ENCODE peak calls at places on chromosomes 4 and X, in four cellular contexts. One of them, this sample, is unnamed.

GRCh38 chr4:86977621-86978184 is 42.9 kb downstream of the AFF1 start:
- DNase-seq in GM12878: peak; percentile 67
- DNase-seq in lower lobe of right lung: no peak
- DNase-seq in hepatocyte: peak; percentile 72
- DNase-seq in this sample: no peak

GRCh38 chrX:46628406-46629371 is 55.1 kb downstream of the CHST7 start:
- DNase-seq in hepatocyte: no peak
- DNase-seq in lower lobe of right lung: peak; percentile 51
- DNase-seq in GM12878: peak; percentile 91
- DNase-seq in this sample: peak; percentile 77

GRCh38 chr4:107183155-107183774 is 147.2 kb upstream of the DKK2 start:
- DNase-seq in GM12878: peak; percentile 3
- DNase-seq in lower lobe of right lung: no peak
- DNase-seq in hepatocyte: peak; percentile 81
- DNase-seq in this sample: peak; percentile 1

GRCh38 chr4:55330241-55330640 is 15.8 kb upstream of the SRD5A3 start:
- DNase-seq in lower lobe of right lung: no peak
- DNase-seq in hepatocyte: no peak
- DNase-seq in GM12878: no peak
- DNase-seq in this sample: no peak

GRCh38 chr4:126375462-126376054 is 1060.8 kb downstream of the FAT4 start:
- DNase-seq in lower lobe of right lung: no peak
- DNase-seq in hepatocyte: no peak
- DNase-seq in GM12878: no peak
- DNase-seq in this sample: no peak

GRCh38 chr4:69849969-69850368 is 10.0 kb downstream of the SULT1E1 start:
- DNase-seq in hepatocyte: no peak
- DNase-seq in lower lobe of right lung: no peak
- DNase-seq in GM12878: no peak
- DNase-seq in this sample: no peak

GRCh38 chr4:46484881-46485280 is 95.0 kb upstream of the GABRA2 start:
- DNase-seq in hepatocyte: no peak
- DNase-seq in GM12878: no peak
- DNase-seq in lower lobe of right lung: no peak
- DNase-seq in this sample: no peak

GRCh38 chr4:27049101-27049829 is 188.6 kb downstream of the STIM2 start:
- DNase-seq in lower lobe of right lung: no peak
- DNase-seq in GM12878: no peak
- DNase-seq in hepatocyte: no peak
- DNase-seq in this sample: no peak

GRCh38 chr4:86960557-86960959 is 25.7 kb downstream of the AFF1 start:
- DNase-seq in hepatocyte: peak; percentile 28
- DNase-seq in lower lobe of right lung: no peak
- DNase-seq in GM12878: no peak
- DNase-seq in this sample: no peak

GRCh38 chr4:89365375-89366170 is 58.0 kb upstream of the GPRIN3 start:
- DNase-seq in hepatocyte: peak; percentile 23
- DNase-seq in GM12878: no peak
- DNase-seq in lower lobe of right lung: no peak
- DNase-seq in this sample: no peak

GRCh38 chrX:154048398-154048797 is 28.7 kb upstream of the IRAK1 start:
- DNase-seq in hepatocyte: no peak
- DNase-seq in GM12878: no peak
- DNase-seq in lower lobe of right lung: no peak
- DNase-seq in this sample: no peak

GRCh38 chr4:184423003-184423686 is 51.2 kb downstream of the IRF2 start:
- DNase-seq in hepatocyte: no peak
- DNase-seq in GM12878: no peak
- DNase-seq in lower lobe of right lung: no peak
- DNase-seq in this sample: no peak

GRCh38 chr4:2275546-2276251 is 13.8 kb upstream of the MXD4 start:
- DNase-seq in lower lobe of right lung: peak; percentile 37
- DNase-seq in hepatocyte: no peak
- DNase-seq in GM12878: no peak
- DNase-seq in this sample: no peak

GRCh38 chr4:124641715-124642380 is 70.7 kb downstream of the ANKRD50 start:
- DNase-seq in lower lobe of right lung: no peak
- DNase-seq in hepatocyte: no peak
- DNase-seq in GM12878: no peak
- DNase-seq in this sample: no peak

GRCh38 chr4:112894951-112895350 is 154.5 kb upstream of the ANK2 start:
- DNase-seq in GM12878: no peak
- DNase-seq in lower lobe of right lung: no peak
- DNase-seq in hepatocyte: no peak
- DNase-seq in this sample: no peak

GRCh38 chr4:158914178-158914577 is 145.4 kb downstream of the FNIP2 start:
- DNase-seq in lower lobe of right lung: no peak
- DNase-seq in GM12878: no peak
- DNase-seq in hepatocyte: no peak
- DNase-seq in this sample: no peak

GRCh38 chr4:128228778-128229457 is 58.7 kb downstream of the PGRMC2 start:
- DNase-seq in hepatocyte: no peak
- DNase-seq in GM12878: no peak
- DNase-seq in lower lobe of right lung: no peak
- DNase-seq in this sample: no peak

GRCh38 chrX:38636949-38637819 is 75.8 kb downstream of the TSPAN7 start:
- DNase-seq in hepatocyte: no peak
- DNase-seq in lower lobe of right lung: no peak
- DNase-seq in GM12878: no peak
- DNase-seq in this sample: no peak

GRCh38 chr4:102064747-102065442 is 274.4 kb downstream of the BANK1 start:
- DNase-seq in GM12878: no peak
- DNase-seq in lower lobe of right lung: no peak
- DNase-seq in hepatocyte: no peak
- DNase-seq in this sample: no peak

GRCh38 chrX:2351999-2352995 is 148.5 kb downstream of the DHRSX start:
- DNase-seq in hepatocyte: peak; percentile 34
- DNase-seq in GM12878: no peak
- DNase-seq in lower lobe of right lung: no peak
- DNase-seq in this sample: no peak

GRCh38 chrX:10387011-10387410 is 230.2 kb downstream of the CLCN4 start:
- DNase-seq in GM12878: no peak
- DNase-seq in hepatocyte: no peak
- DNase-seq in lower lobe of right lung: no peak
- DNase-seq in this sample: no peak

GRCh38 chrX:119887721-119888425 is 7.8 kb upstream of the AKAP14 start:
- DNase-seq in lower lobe of right lung: peak; percentile 80
- DNase-seq in hepatocyte: peak; percentile 78
- DNase-seq in GM12878: no peak
- DNase-seq in this sample: peak; percentile 46

GRCh38 chr4:128782076-128782715 is 27.3 kb upstream of the JADE1 start:
- DNase-seq in lower lobe of right lung: no peak
- DNase-seq in GM12878: no peak
- DNase-seq in hepatocyte: no peak
- DNase-seq in this sample: no peak

GRCh38 chrX:108736509-108737479 is at the start of gene IRS4:
- DNase-seq in GM12878: no peak
- DNase-seq in lower lobe of right lung: peak; percentile 37
- DNase-seq in hepatocyte: peak; percentile 37
- DNase-seq in this sample: no peak

GRCh38 chr4:135319685-135320084 is 1118.1 kb upstream of the PABPC4L start:
- DNase-seq in lower lobe of right lung: no peak
- DNase-seq in hepatocyte: no peak
- DNase-seq in GM12878: no peak
- DNase-seq in this sample: no peak

GRCh38 chrX:136759968-136760367 is 20.8 kb downstream of the ARHGEF6 start:
- DNase-seq in lower lobe of right lung: no peak
- DNase-seq in GM12878: peak; percentile 28
- DNase-seq in hepatocyte: no peak
- DNase-seq in this sample: no peak

GRCh38 chr4:3263053-3263958 is 14.3 kb downstream of the MSANTD1 start:
- DNase-seq in hepatocyte: no peak
- DNase-seq in GM12878: no peak
- DNase-seq in lower lobe of right lung: no peak
- DNase-seq in this sample: no peak

GRCh38 chr4:132123870-132124623 is 1025.0 kb upstream of the PCDH10 start:
- DNase-seq in lower lobe of right lung: no peak
- DNase-seq in hepatocyte: no peak
- DNase-seq in GM12878: peak; percentile 25
- DNase-seq in this sample: no peak

GRCh38 chrX:123899701-123900100 is 39.8 kb downstream of the XIAP start:
- DNase-seq in hepatocyte: no peak
- DNase-seq in lower lobe of right lung: no peak
- DNase-seq in GM12878: no peak
- DNase-seq in this sample: no peak

GRCh38 chrX:101108293-101108692 is 10.3 kb downstream of the CENPI start:
- DNase-seq in hepatocyte: no peak
- DNase-seq in GM12878: no peak
- DNase-seq in lower lobe of right lung: no peak
- DNase-seq in this sample: no peak

GRCh38 chr4:176769519-176769918 is 23.2 kb downstream of the VEGFC start:
- DNase-seq in GM12878: no peak
- DNase-seq in lower lobe of right lung: no peak
- DNase-seq in hepatocyte: no peak
- DNase-seq in this sample: no peak

GRCh38 chr4:679571-680083 is 5.3 kb downstream of the MYL5 start:
- DNase-seq in GM12878: no peak
- DNase-seq in hepatocyte: no peak
- DNase-seq in lower lobe of right lung: no peak
- DNase-seq in this sample: no peak

GRCh38 chr4:680565-680930 is 6.2 kb downstream of the MYL5 start:
- DNase-seq in GM12878: no peak
- DNase-seq in lower lobe of right lung: no peak
- DNase-seq in hepatocyte: no peak
- DNase-seq in this sample: no peak

GRCh38 chr4:681736-682451 is 7.1 kb downstream of the SLC49A3 start:
- DNase-seq in GM12878: no peak
- DNase-seq in hepatocyte: peak; percentile 62
- DNase-seq in lower lobe of right lung: peak; percentile 80
- DNase-seq in this sample: peak; percentile 56

GRCh38 chr4:680091-680490 is 5.7 kb downstream of the MYL5 start:
- DNase-seq in hepatocyte: no peak
- DNase-seq in lower lobe of right lung: peak; percentile 42
- DNase-seq in GM12878: no peak
- DNase-seq in this sample: no peak

DNA sequence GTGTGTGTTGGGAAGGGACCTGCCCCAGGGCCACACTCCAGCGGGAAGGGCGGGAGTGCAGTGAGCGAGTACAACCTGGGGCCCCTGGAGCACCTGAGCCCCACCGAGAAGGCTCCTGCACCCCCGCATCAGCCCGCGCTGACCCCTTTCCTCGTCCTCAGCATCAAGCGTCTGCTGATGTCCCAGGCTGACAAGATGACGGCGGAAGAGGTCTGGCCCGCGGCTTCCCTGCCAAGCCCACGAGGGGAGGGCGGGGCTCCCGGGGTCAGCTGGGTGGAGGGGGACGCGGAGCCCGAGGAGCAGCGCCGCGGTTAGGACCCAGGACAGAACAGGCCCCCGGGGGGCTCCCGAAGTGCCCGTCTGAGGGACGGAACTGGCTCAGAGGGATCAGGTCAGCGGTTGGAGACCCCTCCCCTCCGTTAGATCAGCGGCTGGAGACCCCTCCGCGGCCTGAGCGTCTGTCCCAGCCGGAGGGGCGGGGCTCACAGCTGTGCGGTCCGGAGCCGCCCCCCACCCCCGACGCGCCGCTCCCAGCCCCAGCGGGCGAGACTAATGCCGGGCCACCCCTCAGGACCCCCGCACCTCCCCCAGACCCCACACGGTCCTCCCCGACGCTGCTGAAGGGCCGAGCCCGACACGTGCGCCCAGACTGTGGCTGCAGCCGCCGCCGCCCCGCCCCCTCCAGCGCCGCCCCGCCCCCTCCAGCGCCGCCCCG is 6.7 kb downstream of the MYL5 start:
- DNase-seq in lower lobe of right lung: peak; percentile 81
- DNase-seq in hepatocyte: peak; percentile 80
- DNase-seq in GM12878: no peak
- DNase-seq in this sample: peak; percentile 76
- H3K4me3 ChIP-seq in lower lobe of right lung: peak overlapping the region; percentile 67
- H3K4me3 ChIP-seq in hepatocyte: peak overlapping the region; percentile 31
- H3K4me3 ChIP-seq in GM12878: peak overlapping the region; percentile 47
- H3K4me3 ChIP-seq in this sample: peak overlapping the region; percentile 64

GRCh38 chrX:12307961-12308360 is 169.7 kb downstream of the FRMPD4 start:
- DNase-seq in hepatocyte: no peak
- DNase-seq in GM12878: no peak
- DNase-seq in lower lobe of right lung: no peak
- DNase-seq in this sample: no peak
- H3K27me3 ChIP-seq in hepatocyte: no peaks in the 10 kb centered on the region
- H3K27me3 ChIP-seq in GM12878: no peaks in the 10 kb centered on the region
- H3K27me3 ChIP-seq in lower lobe of right lung: no peaks in the 10 kb centered on the region
- H3K27me3 ChIP-seq in this sample: no peaks in the 10 kb centered on the region

GRCh38 chr4:19227701-19228100 is 1024.0 kb upstream of the SLIT2 start:
- DNase-seq in lower lobe of right lung: no peak
- DNase-seq in hepatocyte: no peak
- DNase-seq in GM12878: no peak
- DNase-seq in this sample: no peak
- H3K4me3 ChIP-seq in lower lobe of right lung: no peak overlapping the region
- H3K4me3 ChIP-seq in hepatocyte: no peak overlapping the region
- H3K4me3 ChIP-seq in GM12878: no peak overlapping the region
- H3K4me3 ChIP-seq in this sample: no peak overlapping the region

GRCh38 chrX:140317462-140317861 is 187.4 kb downstream of the SOX3 start:
- DNase-seq in lower lobe of right lung: no peak
- DNase-seq in GM12878: no peak
- DNase-seq in hepatocyte: no peak
- DNase-seq in this sample: no peak

GRCh38 chrX:140318306-140318705 is 186.6 kb downstream of the SOX3 start:
- DNase-seq in GM12878: no peak
- DNase-seq in hepatocyte: no peak
- DNase-seq in lower lobe of right lung: no peak
- DNase-seq in this sample: no peak
- H3K27me3 ChIP-seq in GM12878: no peaks in the 10 kb centered on the region
- H3K27me3 ChIP-seq in hepatocyte: no peaks in the 10 kb centered on the region
- H3K27me3 ChIP-seq in lower lobe of right lung: no peaks in the 10 kb centered on the region
- H3K27me3 ChIP-seq in this sample: no peaks in the 10 kb centered on the region